ENCODE peak calls at places on chromosomes 7 and 10, in eight cellular contexts. One of them, this sample, is unnamed.

GRCh38 chr10:13924020-13924725 is 337.4 kb downstream of the PRPF18 start:
- DNase-seq in RWPE1: peak; percentile 21
- DNase-seq in endothelial cell: no peak
- DNase-seq in type B pancreatic cell: no peak
- DNase-seq in fibroblast of mammary gland: peak; percentile 98
- DNase-seq in left lung: no peak
- DNase-seq in A549: no peak
- DNase-seq in HFFc6: peak; percentile 96
- DNase-seq in this sample: no peak

GRCh38 chr10:12774219-12774894 is 227.2 kb downstream of the CCDC3 start:
- DNase-seq in endothelial cell: peak; percentile 9
- DNase-seq in HFFc6: no peak
- DNase-seq in left lung: no peak
- DNase-seq in A549: no peak
- DNase-seq in fibroblast of mammary gland: no peak
- DNase-seq in RWPE1: no peak
- DNase-seq in type B pancreatic cell: no peak
- DNase-seq in this sample: no peak

GRCh38 chr7:152502813-152503790 is 67.3 kb upstream of the KMT2C start:
- DNase-seq in HFFc6: no peak
- DNase-seq in RWPE1: no peak
- DNase-seq in fibroblast of mammary gland: no peak
- DNase-seq in A549: no peak
- DNase-seq in type B pancreatic cell: no peak
- DNase-seq in endothelial cell: no peak
- DNase-seq in left lung: peak; percentile 58
- DNase-seq in this sample: no peak

GRCh38 chr7:146701166-146701565 is 584.6 kb downstream of the CNTNAP2 start:
- DNase-seq in A549: no peak
- DNase-seq in RWPE1: no peak
- DNase-seq in left lung: no peak
- DNase-seq in endothelial cell: no peak
- DNase-seq in type B pancreatic cell: no peak
- DNase-seq in HFFc6: no peak
- DNase-seq in fibroblast of mammary gland: no peak
- DNase-seq in this sample: no peak

GRCh38 chr10:42982886-42983594 is 93.8 kb upstream of the RET start:
- DNase-seq in endothelial cell: no peak
- DNase-seq in type B pancreatic cell: no peak
- DNase-seq in left lung: no peak
- DNase-seq in RWPE1: no peak
- DNase-seq in fibroblast of mammary gland: no peak
- DNase-seq in A549: no peak
- DNase-seq in HFFc6: no peak
- DNase-seq in this sample: no peak

GRCh38 chr10:111648046-111648445 is 535.5 kb downstream of the GPAM start:
- DNase-seq in type B pancreatic cell: no peak
- DNase-seq in left lung: no peak
- DNase-seq in fibroblast of mammary gland: peak; percentile 97
- DNase-seq in endothelial cell: no peak
- DNase-seq in HFFc6: peak; percentile 9
- DNase-seq in RWPE1: no peak
- DNase-seq in A549: no peak
- DNase-seq in this sample: no peak

GRCh38 chr7:44998153-44998871 is 1.7 kb upstream of the CCM2 start:
- DNase-seq in RWPE1: no peak
- DNase-seq in A549: no peak
- DNase-seq in fibroblast of mammary gland: no peak
- DNase-seq in endothelial cell: no peak
- DNase-seq in left lung: no peak
- DNase-seq in type B pancreatic cell: no peak
- DNase-seq in HFFc6: no peak
- DNase-seq in this sample: no peak

GRCh38 chr7:127683776-127684681 is 32.0 kb downstream of the SND1 start:
- DNase-seq in left lung: no peak
- DNase-seq in A549: no peak
- DNase-seq in HFFc6: no peak
- DNase-seq in type B pancreatic cell: no peak
- DNase-seq in RWPE1: no peak
- DNase-seq in fibroblast of mammary gland: peak; percentile 87
- DNase-seq in endothelial cell: no peak
- DNase-seq in this sample: no peak

GRCh38 chr10:18000601-18001000 is 48.9 kb downstream of the SLC39A12 start:
- DNase-seq in A549: no peak
- DNase-seq in RWPE1: no peak
- DNase-seq in type B pancreatic cell: no peak
- DNase-seq in left lung: no peak
- DNase-seq in fibroblast of mammary gland: no peak
- DNase-seq in endothelial cell: no peak
- DNase-seq in HFFc6: no peak
- DNase-seq in this sample: no peak

GRCh38 chr7:144517762-144518161 is 114.3 kb upstream of the NOBOX start:
- DNase-seq in HFFc6: no peak
- DNase-seq in RWPE1: no peak
- DNase-seq in left lung: no peak
- DNase-seq in endothelial cell: no peak
- DNase-seq in type B pancreatic cell: no peak
- DNase-seq in fibroblast of mammary gland: no peak
- DNase-seq in A549: no peak
- DNase-seq in this sample: no peak

GRCh38 chr10:3811331-3811870 is 26.4 kb upstream of the KLF6 start:
- DNase-seq in left lung: no peak
- DNase-seq in A549: no peak
- DNase-seq in HFFc6: no peak
- DNase-seq in endothelial cell: no peak
- DNase-seq in fibroblast of mammary gland: peak; percentile 89
- DNase-seq in RWPE1: peak; percentile 49
- DNase-seq in type B pancreatic cell: no peak
- DNase-seq in this sample: peak; percentile 47

GRCh38 chr7:69981646-69982045 is 383.4 kb downstream of the AUTS2 start:
- DNase-seq in A549: no peak
- DNase-seq in left lung: no peak
- DNase-seq in RWPE1: no peak
- DNase-seq in type B pancreatic cell: no peak
- DNase-seq in endothelial cell: no peak
- DNase-seq in HFFc6: no peak
- DNase-seq in fibroblast of mammary gland: no peak
- DNase-seq in this sample: no peak

GRCh38 chr7:117325836-117326235 is 3.0 kb upstream of the WNT2 start:
- DNase-seq in RWPE1: no peak
- DNase-seq in type B pancreatic cell: no peak
- DNase-seq in HFFc6: no peak
- DNase-seq in fibroblast of mammary gland: peak; percentile 40
- DNase-seq in A549: no peak
- DNase-seq in endothelial cell: no peak
- DNase-seq in left lung: no peak
- DNase-seq in this sample: no peak

GRCh38 chr10:118332948-118333710 is 9.0 kb downstream of the FAM204A start:
- DNase-seq in endothelial cell: no peak
- DNase-seq in HFFc6: no peak
- DNase-seq in RWPE1: peak; percentile 23
- DNase-seq in fibroblast of mammary gland: no peak
- DNase-seq in A549: no peak
- DNase-seq in type B pancreatic cell: no peak
- DNase-seq in left lung: no peak
- DNase-seq in this sample: no peak

GRCh38 chr10:44972874-44973306 is 5.7 kb downstream of the DEPP1 start:
- DNase-seq in fibroblast of mammary gland: no peak
- DNase-seq in HFFc6: no peak
- DNase-seq in left lung: no peak
- DNase-seq in A549: no peak
- DNase-seq in type B pancreatic cell: no peak
- DNase-seq in RWPE1: no peak
- DNase-seq in endothelial cell: no peak
- DNase-seq in this sample: no peak

GRCh38 chr10:44975487-44976331 is 2.9 kb downstream of the DEPP1 start:
- DNase-seq in type B pancreatic cell: no peak
- DNase-seq in left lung: no peak
- DNase-seq in RWPE1: no peak
- DNase-seq in A549: no peak
- DNase-seq in HFFc6: no peak
- DNase-seq in endothelial cell: no peak
- DNase-seq in fibroblast of mammary gland: peak; percentile 54
- DNase-seq in this sample: no peak

GRCh38 chr10:44974628-44975431 is 3.8 kb downstream of the DEPP1 start:
- DNase-seq in type B pancreatic cell: no peak
- DNase-seq in A549: peak; percentile 72
- DNase-seq in fibroblast of mammary gland: peak; percentile 49
- DNase-seq in endothelial cell: peak; percentile 83
- DNase-seq in left lung: peak; percentile 95
- DNase-seq in HFFc6: peak; percentile 39
- DNase-seq in RWPE1: peak; percentile 53
- DNase-seq in this sample: peak; percentile 72

GRCh38 chr10:44973323-44974081 is 5.1 kb downstream of the DEPP1 start:
- DNase-seq in endothelial cell: no peak
- DNase-seq in type B pancreatic cell: no peak
- DNase-seq in HFFc6: no peak
- DNase-seq in left lung: no peak
- DNase-seq in RWPE1: no peak
- DNase-seq in fibroblast of mammary gland: no peak
- DNase-seq in A549: no peak
- DNase-seq in this sample: no peak

GRCh38 chr10:44974082-44974627 is 4.5 kb downstream of the DEPP1 start:
- DNase-seq in RWPE1: no peak
- DNase-seq in A549: no peak
- DNase-seq in fibroblast of mammary gland: no peak
- DNase-seq in left lung: no peak
- DNase-seq in type B pancreatic cell: no peak
- DNase-seq in HFFc6: no peak
- DNase-seq in endothelial cell: no peak
- DNase-seq in this sample: no peak
- TF ChIP-seq CTCF in RWPE1: no peak
- TF ChIP-seq CTCF in A549: no peak
- TF ChIP-seq CTCF in fibroblast of mammary gland: no peak
- TF ChIP-seq CTCF in left lung: no peak
- TF ChIP-seq CTCF in type B pancreatic cell: no peak
- TF ChIP-seq CTCF in HFFc6: no peak
- TF ChIP-seq CTCF in endothelial cell: no peak
- TF ChIP-seq CTCF in this sample: no peak

DNA sequence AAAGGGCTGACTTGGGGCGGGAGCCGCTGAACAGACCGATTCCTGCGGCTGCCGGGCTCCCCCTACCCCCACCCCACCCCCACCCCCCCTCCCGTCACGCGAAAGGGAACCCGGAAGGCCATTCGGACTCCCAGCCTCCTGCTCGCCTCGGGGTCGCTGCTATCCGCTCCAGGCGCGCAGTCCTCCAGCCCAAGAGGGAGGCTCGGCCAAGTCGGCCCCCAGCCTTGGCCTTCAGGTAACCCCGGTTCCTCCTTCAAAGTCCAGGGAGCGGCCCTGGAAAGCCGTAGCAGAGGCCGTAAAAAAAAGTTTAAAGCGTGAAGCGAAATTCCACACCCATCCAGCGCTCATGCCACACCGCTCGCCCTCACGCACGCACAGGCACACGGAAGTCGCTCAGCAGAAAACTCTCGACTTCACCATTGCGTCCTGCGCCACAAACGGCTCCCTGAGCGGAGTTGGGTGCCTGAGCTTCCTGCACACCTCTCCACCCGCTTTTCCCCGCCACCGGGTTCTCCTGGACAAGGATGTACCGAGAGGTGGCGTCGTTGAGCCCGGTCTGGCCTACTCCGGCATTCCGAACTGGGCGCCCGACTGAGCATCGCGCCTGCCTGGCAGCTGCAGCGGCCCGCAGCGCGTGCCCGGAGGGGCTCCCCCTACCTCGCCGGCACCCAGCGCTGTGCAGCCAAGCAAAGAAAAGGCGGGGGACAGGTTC is 1.4 kb downstream of the SORCS3 start:
- DNase-seq in HFFc6: no peak
- DNase-seq in A549: peak; percentile 46
- DNase-seq in left lung: peak; percentile 78
- DNase-seq in endothelial cell: peak; percentile 88
- DNase-seq in fibroblast of mammary gland: peak; percentile 17
- DNase-seq in RWPE1: no peak
- DNase-seq in type B pancreatic cell: peak; percentile 85
- DNase-seq in this sample: no peak
- TF ChIP-seq CTCF in HFFc6: peak; percentile 40
- TF ChIP-seq CTCF in A549: peak; percentile 40
- TF ChIP-seq CTCF in left lung: no peak
- TF ChIP-seq CTCF in endothelial cell: peak; percentile 46
- TF ChIP-seq CTCF in fibroblast of mammary gland: peak; percentile 32
- TF ChIP-seq CTCF in RWPE1: no peak
- TF ChIP-seq CTCF in type B pancreatic cell: peak; percentile 81
- TF ChIP-seq CTCF in this sample: no peak

GRCh38 chr10:124744047-124744687 is at the start of gene FAM53B:
- DNase-seq in endothelial cell: peak; percentile 84
- DNase-seq in fibroblast of mammary gland: peak; percentile 66
- DNase-seq in A549: peak; percentile 78
- DNase-seq in type B pancreatic cell: peak; percentile 88
- DNase-seq in HFFc6: peak; percentile 59
- DNase-seq in RWPE1: peak; percentile 80
- DNase-seq in left lung: peak; percentile 97
- DNase-seq in this sample: peak; percentile 80
- TF ChIP-seq CTCF in endothelial cell: no peak
- TF ChIP-seq CTCF in fibroblast of mammary gland: no peak
- TF ChIP-seq CTCF in A549: peak; percentile 16
- TF ChIP-seq CTCF in type B pancreatic cell: peak; percentile 15
- TF ChIP-seq CTCF in HFFc6: no peak
- TF ChIP-seq CTCF in RWPE1: no peak
- TF ChIP-seq CTCF in left lung: no peak
- TF ChIP-seq CTCF in this sample: no peak

DNA sequence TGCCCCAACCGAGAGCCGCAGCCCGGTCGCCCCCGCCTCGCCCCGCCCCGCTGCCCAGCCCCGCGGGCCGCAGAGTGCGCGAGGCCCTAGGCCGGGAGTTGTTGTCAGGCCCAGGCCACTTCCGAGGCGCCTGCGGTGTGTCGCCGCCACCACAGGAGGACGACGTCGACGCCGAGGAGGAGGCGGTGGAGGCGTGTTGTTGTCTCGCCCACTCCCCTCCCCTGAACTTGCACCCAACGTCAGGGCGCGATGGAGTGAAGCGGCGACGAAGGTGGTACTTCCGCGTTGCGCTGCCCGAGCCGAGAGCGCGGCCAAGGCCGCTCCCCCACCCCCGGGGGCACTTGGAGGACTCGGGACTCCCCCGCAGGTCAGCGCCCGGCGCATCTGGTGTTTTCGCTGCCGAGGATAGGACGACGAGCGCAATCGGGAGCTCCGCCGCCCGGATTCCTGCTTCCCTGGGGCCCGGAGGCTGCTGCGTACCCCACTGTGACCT is at the start of gene CDK13:
- DNase-seq in type B pancreatic cell: peak; percentile 85
- DNase-seq in left lung: peak; percentile 94
- DNase-seq in A549: peak; percentile 62
- DNase-seq in HFFc6: peak; percentile 69
- DNase-seq in fibroblast of mammary gland: peak; percentile 67
- DNase-seq in endothelial cell: peak; percentile 64
- DNase-seq in RWPE1: peak; percentile 76
- DNase-seq in this sample: peak; percentile 97
- TF ChIP-seq CTCF in type B pancreatic cell: peak; percentile 42
- TF ChIP-seq CTCF in left lung: no peak
- TF ChIP-seq CTCF in A549: no peak
- TF ChIP-seq CTCF in HFFc6: no peak
- TF ChIP-seq CTCF in fibroblast of mammary gland: no peak
- TF ChIP-seq CTCF in endothelial cell: no peak
- TF ChIP-seq CTCF in RWPE1: peak; percentile 11
- TF ChIP-seq CTCF in this sample: no peak

GRCh38 chr10:82796510-82796909 is 921.5 kb downstream of the NRG3 start:
- DNase-seq in endothelial cell: no peak
- DNase-seq in left lung: no peak
- DNase-seq in fibroblast of mammary gland: peak; percentile 4
- DNase-seq in RWPE1: no peak
- DNase-seq in type B pancreatic cell: no peak
- DNase-seq in A549: no peak
- DNase-seq in HFFc6: no peak
- DNase-seq in this sample: no peak
- TF ChIP-seq CTCF in endothelial cell: peak; percentile 21
- TF ChIP-seq CTCF in left lung: no peak
- TF ChIP-seq CTCF in fibroblast of mammary gland: peak; percentile 27
- TF ChIP-seq CTCF in RWPE1: peak; percentile 22
- TF ChIP-seq CTCF in type B pancreatic cell: peak; percentile 73
- TF ChIP-seq CTCF in A549: peak; percentile 25
- TF ChIP-seq CTCF in HFFc6: peak; percentile 76
- TF ChIP-seq CTCF in this sample: no peak

GRCh38 chr10:5889624-5890518 is at the start of the genes ANKRD16 and FBH1:
- DNase-seq in HFFc6: peak; percentile 99
- DNase-seq in RWPE1: peak; percentile 98
- DNase-seq in type B pancreatic cell: peak; percentile 100
- DNase-seq in A549: peak; percentile 89
- DNase-seq in left lung: peak; percentile 99
- DNase-seq in endothelial cell: peak; percentile 100
- DNase-seq in fibroblast of mammary gland: peak; percentile 98
- DNase-seq in this sample: peak; percentile 99
- TF ChIP-seq CTCF in HFFc6: peak; percentile 25
- TF ChIP-seq CTCF in RWPE1: no peak
- TF ChIP-seq CTCF in type B pancreatic cell: no peak
- TF ChIP-seq CTCF in A549: no peak
- TF ChIP-seq CTCF in left lung: no peak
- TF ChIP-seq CTCF in endothelial cell: no peak
- TF ChIP-seq CTCF in fibroblast of mammary gland: no peak
- TF ChIP-seq CTCF in this sample: no peak

This sample was measured in natural killer cell.